ENCODE peak calls at places on chromosome 3, in eight cellular contexts. N, L, A, C, B, Q, T and Y are unnamed samples.

GRCh38 chr3:48756640-48757039 is 39.6 kb upstream of the IP6K2 start:
- DNase-seq in N (no peak), L (no peak), A (no peak), C (no peak), B (no peak), Q (no peak), T (no peak), Y (no peak)

GRCh38 chr3:31610700-31611275 is 78.1 kb downstream of the STT3B start:
- DNase-seq in N (peak; percentile 28), L (no peak), A (no peak), C (no peak), B (no peak), Q (no peak), T (no peak), Y (peak; percentile 11)

GRCh38 chr3:115004201-115005140 is 142.6 kb downstream of the ZBTB20 start:
- DNase-seq in N (no peak), L (no peak), A (no peak), C (no peak), B (no peak), Q (no peak), T (no peak), Y (no peak)

GRCh38 chr3:69542265-69543079 is 156.6 kb upstream of the FRMD4B start:
- DNase-seq in N (peak; percentile 31), L (no peak), A (no peak), C (no peak), B (peak; percentile 67), Q (no peak), T (no peak), Y (peak; percentile 79)

GRCh38 chr3:120348065-120348980 is 831 bp downstream of the LRRC58 start:
- DNase-seq in N (peak; percentile 51), L (no peak), A (no peak), C (no peak), B (no peak), Q (peak; percentile 41), T (no peak), Y (peak; percentile 22)

GRCh38 chr3:78645628-78646310 is 1122.0 kb downstream of the ROBO1 start:
- DNase-seq in N (peak; percentile 42), L (no peak), A (no peak), C (no peak), B (no peak), Q (peak; percentile 57), T (no peak), Y (peak; percentile 69)

GRCh38 chr3:195690951-195691350 is 29.8 kb upstream of the MUC20 start:
- DNase-seq in N (no peak), L (no peak), A (no peak), C (no peak), B (no peak), Q (no peak), T (no peak), Y (no peak)

GRCh38 chr3:100120022-100120421 is 5.7 kb upstream of the FILIP1L start:
- DNase-seq in N (no peak), L (no peak), A (no peak), C (no peak), B (no peak), Q (no peak), T (no peak), Y (no peak)

GRCh38 chr3:81339040-81339845 is 422.2 kb downstream of the GBE1 start:
- DNase-seq in N (peak; percentile 11), L (no peak), A (no peak), C (no peak), B (no peak), Q (no peak), T (no peak), Y (peak; percentile 37)

GRCh38 chr3:104787306-104787705 is 579.4 kb upstream of the ALCAM start:
- DNase-seq in N (no peak), L (no peak), A (no peak), C (no peak), B (no peak), Q (no peak), T (no peak), Y (no peak)

GRCh38 chr3:29763115-29763514 is 482.2 kb downstream of the RBMS3 start:
- DNase-seq in N (no peak), L (no peak), A (no peak), C (no peak), B (no peak), Q (no peak), T (no peak), Y (no peak)

GRCh38 chr3:97297032-97297431 is 467.5 kb upstream of the ARL6 start:
- DNase-seq in N (no peak), L (no peak), A (no peak), C (no peak), B (no peak), Q (no peak), T (no peak), Y (no peak)

GRCh38 chr3:67461667-67462142 is 192.7 kb downstream of the SUCLG2 start:
- DNase-seq in N (no peak), L (no peak), A (no peak), C (no peak), B (no peak), Q (peak; percentile 72), T (peak; percentile 49), Y (no peak)

GRCh38 chr3:58487140-58487886 is 4.6 kb upstream of the KCTD6 start:
- DNase-seq in N (no peak), L (no peak), A (no peak), C (no peak), B (peak; percentile 18), Q (no peak), T (no peak), Y (no peak)

GRCh38 chr3:171200052-171201029 is 173.8 kb upstream of the SLC2A2 start:
- DNase-seq in N (no peak), L (no peak), A (no peak), C (no peak), B (no peak), Q (no peak), T (no peak), Y (no peak)

GRCh38 chr3:57048052-57048671 is 12.3 kb upstream of the SPATA12 start:
- DNase-seq in N (no peak), L (no peak), A (no peak), C (no peak), B (peak; percentile 9), Q (peak; percentile 15), T (peak; percentile 59), Y (peak; percentile 43)

GRCh38 chr3:98504534-98504933 is 7.1 kb downstream of the OR5K2 start:
- DNase-seq in N (no peak), L (no peak), A (no peak), C (no peak), B (no peak), Q (no peak), T (no peak), Y (no peak)

GRCh38 chr3:30188713-30189112 is 417.7 kb upstream of the TGFBR2 start:
- DNase-seq in N (no peak), L (no peak), A (no peak), C (no peak), B (no peak), Q (peak; percentile 88), T (peak; percentile 28), Y (no peak)

GRCh38 chr3:70550723-70551319 is 238.4 kb upstream of the MDFIC2 start:
- DNase-seq in N (peak; percentile 15), L (peak; percentile 89), A (peak; percentile 66), C (peak; percentile 7), B (no peak), Q (peak; percentile 10), T (peak; percentile 75), Y (peak; percentile 2)

GRCh38 chr3:152589644-152590043 is 245.3 kb upstream of the P2RY1 start:
- DNase-seq in N (no peak), L (no peak), A (no peak), C (no peak), B (no peak), Q (no peak), T (no peak), Y (no peak)

GRCh38 chr3:50982540-50983325 is 308.0 kb downstream of the DOCK3 start:
- DNase-seq in N (no peak), L (no peak), A (no peak), C (no peak), B (no peak), Q (no peak), T (no peak), Y (no peak)

GRCh38 chr3:123332124-123332641 is 116.7 kb downstream of the ADCY5 start:
- DNase-seq in N (no peak), L (no peak), A (no peak), C (no peak), B (no peak), Q (no peak), T (no peak), Y (peak; percentile 66)

GRCh38 chr3:158725348-158725966 is 6.8 kb downstream of the RARRES1 start:
- DNase-seq in N (no peak), L (no peak), A (no peak), C (no peak), B (no peak), Q (no peak), T (no peak), Y (no peak)

GRCh38 chr3:197234947-197235914 is 63.2 kb downstream of the DLG1 start:
- DNase-seq in N (no peak), L (no peak), A (no peak), C (no peak), B (no peak), Q (no peak), T (no peak), Y (no peak)

GRCh38 chr3:111845996-111846395 is 13.1 kb upstream of the PHLDB2 start:
- DNase-seq in N (no peak), L (no peak), A (no peak), C (no peak), B (no peak), Q (no peak), T (no peak), Y (no peak)